ENCODE peak calls at places on chromosomes 5 and 9, in four cellular contexts. D, X, C and L are unnamed samples.

GRCh38 chr5:10596886-10597451 is 33.1 kb downstream of the ANKRD33B start:
- DNase-seq in X (no peak), C (peak), D (no peak), L (no peak)

GRCh38 chr9:19940808-19941207 is 152.0 kb upstream of the SLC24A2 start:
- DNase-seq in D (no peak), C (peak), X (no peak), L (no peak)

GRCh38 chr5:136034492-136034891 is 5.7 kb downstream of the TGFBI start:
- DNase-seq in D (no peak), C (no peak), X (no peak), L (no peak)

GRCh38 chr5:125870271-125870670 is 552.9 kb upstream of the GRAMD2B start:
- DNase-seq in C (peak), X (peak), D (no peak), L (no peak)

GRCh38 chr5:180343110-180343845 is 9.9 kb downstream of the GFPT2 start:
- DNase-seq in C (peak), X (peak), D (no peak), L (no peak)

GRCh38 chr9:116049506-116049905 is 104.1 kb upstream of the PAPPA start:
- DNase-seq in D (no peak), C (no peak), X (no peak), L (no peak)

GRCh38 chr5:9712506-9713285 is 82.5 kb upstream of the TAS2R1 start:
- DNase-seq in X (peak), C (peak), D (no peak), L (peak)

GRCh38 chr9:68705636-68706578 is 867 bp downstream of the PIP5K1B start:
- DNase-seq in D (no peak), X (peak), C (peak), L (no peak)

GRCh38 chr9:93292288-93292615 is 108.3 kb downstream of the WNK2 start:
- DNase-seq in D (no peak), C (no peak), X (no peak), L (no peak)

GRCh38 chr5:38681024-38681805 is 124.8 kb upstream of the LIFR start:
- DNase-seq in X (peak), D (no peak), C (no peak), L (no peak)

GRCh38 chr9:91282292-91282691 is 79.4 kb downstream of the AUH start:
- DNase-seq in C (peak), D (no peak), X (no peak), L (peak)

GRCh38 chr9:71048271-71048670 is 73.2 kb downstream of the TRPM3 start:
- DNase-seq in X (no peak), D (no peak), C (no peak), L (no peak)

GRCh38 chr9:113798062-113799030 is 77.8 kb upstream of the ZNF618 start:
- DNase-seq in D (no peak), X (peak), C (peak), L (peak)

GRCh38 chr9:37575921-37576721 is at the start of gene FBXO10:
- DNase-seq in C (peak), D (peak), X (peak), L (peak)

GRCh38 chr9:110129460-110129859 is 78.5 kb downstream of the C9orf152 start:
- DNase-seq in C (no peak), D (no peak), X (no peak), L (no peak)

GRCh38 chr5:40260351-40260750 is 419.4 kb upstream of the PTGER4 start:
- DNase-seq in X (peak), D (no peak), C (no peak), L (no peak)

GRCh38 chr5:125485003-125485641 is 738.7 kb upstream of the ZNF608 start:
- DNase-seq in C (peak), X (peak), D (no peak), L (peak)

GRCh38 chr5:81749186-81749561 is 1.7 kb downstream of the SSBP2 start:
- DNase-seq in X (peak), D (no peak), C (no peak), L (no peak)

GRCh38 chr5:10416868-10417267 is 24.8 kb upstream of the ROPN1L start:
- DNase-seq in D (no peak), X (no peak), C (no peak), L (no peak)

GRCh38 chr9:85414399-85414798 is 327.4 kb downstream of the AGTPBP1 start:
- DNase-seq in X (no peak), C (no peak), D (peak), L (no peak)

GRCh38 chr5:125560476-125561225 is 814.2 kb upstream of the ZNF608 start:
- DNase-seq in D (peak), C (peak), X (no peak), L (peak)

GRCh38 chr5:81989204-81989603 is 17.4 kb downstream of the ATG10 start:
- DNase-seq in X (no peak), C (no peak), D (no peak), L (no peak)

GRCh38 chr9:69867081-69867814 is 46.6 kb downstream of the CFAP95 start:
- DNase-seq in D (no peak), X (peak), C (no peak), L (no peak)

GRCh38 chr5:1278656-1279442 is 16.0 kb downstream of the TERT start:
- DNase-seq in C (no peak), X (no peak), D (no peak), L (no peak)

GRCh38 chr5:154421868-154422267 is 23.9 kb upstream of the SAP30L start:
- DNase-seq in C (peak), X (peak), D (no peak), L (peak)

GRCh38 chr9:101977614-101978210 is 239.3 kb upstream of the GRIN3A start:
- DNase-seq in X (peak), D (no peak), C (peak), L (peak)

GRCh38 chr5:63070001-63070400 is 491.4 kb downstream of the LRRC70 start:
- DNase-seq in C (no peak), D (no peak), X (no peak), L (no peak)

GRCh38 chr9:75539558-75539957 is 350.9 kb upstream of the PCSK5 start:
- DNase-seq in D (no peak), C (no peak), X (no peak), L (no peak)

GRCh38 chr9:107378031-107378430 is 95.0 kb downstream of the RAD23B start:
- DNase-seq in X (no peak), D (no peak), C (no peak), L (no peak)

GRCh38 chr5:141883948-141884318 is 5.7 kb upstream of the PCDH1 start:
- DNase-seq in X (no peak), D (no peak), C (no peak), L (no peak)

GRCh38 chr5:180868960-180869359 is 7.9 kb upstream of the ZFP62 start:
- DNase-seq in X (peak), C (peak), D (peak), L (peak)

GRCh38 chr5:132751444-132751843 is 4.2 kb downstream of the CCNI2 start:
- DNase-seq in C (no peak), X (peak), D (no peak), L (no peak)

GRCh38 chr5:131081371-131081770 is 83.7 kb downstream of the HINT1 start:
- DNase-seq in X (peak), C (peak), D (no peak), L (no peak)

GRCh38 chr9:4798281-4798680 is 5.5 kb downstream of the RCL1 start:
- DNase-seq in D (no peak), C (no peak), X (no peak), L (no peak)
- H3K27ac ChIP-seq in D (no peak), C (no peak), X (no peak), L (no peak)

DNA sequence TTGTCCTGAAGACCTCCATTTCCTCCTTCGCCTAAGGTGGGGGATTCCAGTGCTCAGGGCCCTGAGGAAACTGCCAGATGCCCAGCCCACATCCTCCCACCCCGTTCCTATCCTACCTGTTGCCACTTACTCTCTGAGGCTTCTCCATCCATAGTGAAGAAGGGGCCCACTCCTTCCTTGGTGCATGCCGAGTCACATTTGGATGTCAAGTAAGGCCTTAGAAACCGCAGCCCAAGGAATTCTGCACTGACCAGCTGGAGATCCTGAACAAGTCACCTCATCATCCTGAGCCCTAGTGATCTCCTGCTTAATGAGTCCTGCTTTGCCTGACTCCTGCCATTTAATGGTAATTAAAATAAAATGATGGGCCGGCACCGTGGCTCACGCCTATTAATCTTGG is 6.6 kb upstream of the TNIP1 start:
- DNase-seq in D (no peak), C (peak), X (no peak), L (no peak)
- H3K9ac ChIP-seq in D (no peak), C (no peak), X (no peak), L (no peak)

GRCh38 chr9:130171226-130172148 is 717 bp upstream of the NCS1 start:
- DNase-seq in D (no peak), X (no peak), C (no peak), L (no peak)

GRCh38 chr9:130174025-130174424 is 1.8 kb downstream of the NCS1 start:
- DNase-seq in X (no peak), D (no peak), C (no peak), L (no peak)

GRCh38 chr9:130172858-130173461 is 756 bp downstream of the NCS1 start:
- DNase-seq in C (peak), X (peak), D (peak), L (no peak)

GRCh38 chr9:130173462-130173876 is 1.3 kb downstream of the NCS1 start:
- DNase-seq in D (no peak), X (peak), C (no peak), L (no peak)

GRCh38 chr9:130172161-130172857 is at the start of gene NCS1:
- DNase-seq in D (peak), C (peak), X (peak), L (peak)
- H3K27ac ChIP-seq in D (no peak), C (peak), X (peak), L (no peak)

GRCh38 chr9:26925609-26926008 is 21.4 kb downstream of the PLAA start:
- DNase-seq in X (no peak), C (no peak), D (no peak), L (no peak)
- H3K9ac ChIP-seq in X (no peak), C (no peak), D (no peak), L (no peak)

GRCh38 chr5:177362102-177362868 is 4.6 kb downstream of the RGS14 start:
- DNase-seq in D (no peak), X (no peak), C (no peak), L (no peak)
- H3K27ac ChIP-seq in D (no peak), X (no peak), C (no peak), L (no peak)

DNA sequence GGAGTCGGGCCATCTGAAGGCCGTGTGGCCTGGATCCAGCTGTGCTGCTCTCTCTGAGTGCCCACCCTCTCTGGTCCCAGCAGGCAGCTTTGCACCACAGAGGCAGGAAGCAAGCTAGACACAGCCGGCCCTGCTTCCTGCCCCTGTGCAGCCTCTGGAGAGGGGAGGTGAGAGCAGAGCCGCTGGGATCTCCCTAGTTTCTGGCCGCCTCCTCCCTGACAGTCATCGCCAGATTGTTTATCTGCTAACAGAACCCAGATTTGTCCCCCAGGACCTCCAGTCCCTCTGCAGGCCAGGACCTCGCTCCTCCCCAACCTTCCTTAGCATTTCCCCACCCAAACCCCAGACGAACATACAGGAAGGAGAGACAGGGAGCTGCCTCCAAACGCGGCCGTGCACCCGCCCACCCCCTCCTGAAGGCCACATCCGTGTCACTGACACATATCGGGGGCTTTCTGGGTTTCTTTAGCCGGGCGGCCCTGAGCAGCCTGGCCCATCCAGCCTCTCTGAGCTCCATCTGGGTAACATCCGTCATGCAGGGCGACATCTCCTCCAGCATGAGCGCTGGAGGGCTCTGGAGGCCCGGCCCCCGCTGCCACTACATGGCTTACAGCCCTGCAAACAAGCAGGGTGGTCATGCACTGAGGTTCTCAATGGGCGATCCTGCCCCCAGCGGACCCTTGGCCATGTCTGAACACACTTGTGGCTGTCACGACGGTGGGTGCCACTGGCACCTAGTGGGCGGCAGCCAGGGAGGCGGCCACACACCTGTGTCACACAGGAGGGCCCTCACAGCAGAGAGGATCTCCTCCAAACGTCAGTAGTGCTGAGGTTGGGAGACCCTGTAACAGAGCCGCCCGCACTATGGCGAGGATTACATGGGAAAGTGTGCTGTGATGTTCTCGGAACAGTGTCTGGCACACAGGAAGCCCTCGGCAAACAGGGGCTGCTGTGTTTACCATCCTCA is 47.6 kb downstream of the DBH start:
- DNase-seq in D (no peak), X (no peak), C (peak), L (no peak)
- H3K9ac ChIP-seq in D (no peak), X (peak), C (no peak), L (no peak)

DNA sequence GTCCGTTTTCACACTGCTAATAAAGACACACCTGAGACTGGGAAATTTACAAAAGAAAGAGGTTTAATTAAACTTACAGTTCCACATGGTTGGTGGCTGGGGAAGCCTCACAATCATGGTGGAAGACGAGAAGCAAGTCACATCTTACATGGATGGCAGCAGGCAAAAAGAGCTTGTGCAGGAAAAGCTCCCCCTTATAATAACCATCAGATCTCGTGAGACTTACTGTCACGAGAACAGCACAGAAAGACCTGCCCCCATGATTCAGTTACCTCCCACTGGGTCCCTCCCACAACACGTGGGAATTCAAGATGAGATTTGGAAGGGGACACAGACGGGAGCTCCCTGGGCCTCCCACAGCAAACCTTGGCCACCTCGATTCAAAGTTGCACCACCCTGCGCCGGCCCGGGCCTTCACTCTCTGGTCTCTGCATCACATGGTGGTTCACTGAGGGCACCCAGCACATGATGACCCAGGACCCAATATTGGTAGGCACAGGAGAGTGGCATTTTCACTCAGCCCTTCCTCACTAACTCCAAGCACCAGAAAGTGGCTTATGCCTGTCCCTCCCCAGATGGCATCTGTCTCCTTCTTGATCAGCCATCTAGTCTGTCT is 21.0 kb upstream of the TDRD7 start:
- DNase-seq in X (no peak), D (no peak), C (no peak), L (no peak)
- H3K27ac ChIP-seq in X (no peak), D (no peak), C (no peak), L (no peak)

DNA sequence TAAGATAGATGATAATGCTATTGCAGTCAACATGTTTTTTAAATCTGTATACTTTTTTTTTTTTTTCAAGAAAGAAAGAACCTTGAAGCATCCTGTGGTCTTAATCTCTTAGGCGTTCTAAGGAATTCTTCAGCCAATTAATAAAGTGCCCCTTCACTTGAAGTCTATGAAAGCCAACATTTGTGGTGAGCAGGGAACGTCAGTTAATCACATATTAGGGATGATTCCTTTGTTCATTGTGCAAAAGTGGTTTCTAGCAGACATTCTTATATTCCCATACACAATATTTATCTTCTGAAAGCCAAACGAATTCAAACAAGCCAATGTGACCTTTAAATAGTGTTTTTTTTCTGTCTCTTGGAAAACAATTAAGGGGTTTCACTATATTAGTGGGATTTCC is 40.2 kb downstream of the TMEM167A start:
- DNase-seq in C (no peak), X (no peak), D (no peak), L (no peak)
- H3K9ac ChIP-seq in C (no peak), X (no peak), D (no peak), L (no peak)